ENCODE peak calls at places on chromosome 6, in eight cellular contexts. J is AG04450, V is left ventricle myocardium inferior, I is IMR-90, F is A673, D is pancreas, B is heart left ventricle, W is ovary. N is an unnamed sample.

GRCh38 chr6:55694148-55694547 is 115.2 kb upstream of the HMGCLL1 start:
- DNase-seq in J (peak; percentile 68), V (peak; percentile 22), I (peak; percentile 78), F (peak; percentile 84), D (no peak), B (no peak), W (no peak), N (no peak)

GRCh38 chr6:91137286-91137685 is 550.4 kb upstream of the MAP3K7 start:
- DNase-seq in J (no peak), V (no peak), I (no peak), F (no peak), D (no peak), B (no peak), W (no peak), N (no peak)

GRCh38 chr6:88866856-88867255 is 96.6 kb downstream of the RNGTT start:
- DNase-seq in J (no peak), V (no peak), I (peak; percentile 25), F (no peak), D (no peak), B (no peak), W (no peak), N (no peak)

GRCh38 chr6:72621243-72622093 is at the start of gene KCNQ5:
- DNase-seq in J (no peak), V (no peak), I (no peak), F (peak; percentile 36), D (peak; percentile 66), B (peak; percentile 61), W (no peak), N (peak; percentile 46)

GRCh38 chr6:142942805-142943227 is 2.2 kb downstream of the HIVEP2 start:
- DNase-seq in J (no peak), V (no peak), I (peak; percentile 54), F (peak; percentile 26), D (no peak), B (no peak), W (no peak), N (no peak)

GRCh38 chr6:43948527-43949450 is 178.5 kb downstream of the MRPL14 start:
- DNase-seq in J (peak; percentile 24), V (no peak), I (peak; percentile 55), F (no peak), D (no peak), B (no peak), W (no peak), N (no peak)

GRCh38 chr6:118387921-118388701 is 160.0 kb upstream of the PLN start:
- DNase-seq in J (peak; percentile 81), V (no peak), I (peak; percentile 96), F (peak; percentile 7), D (no peak), B (no peak), W (no peak), N (no peak)

GRCh38 chr6:157172088-157172768 is 151.1 kb downstream of the TMEM242 start:
- DNase-seq in J (no peak), V (no peak), I (no peak), F (no peak), D (no peak), B (no peak), W (peak; percentile 37), N (no peak)

GRCh38 chr6:158528826-158529225 is 31.1 kb upstream of the TMEM181 start:
- DNase-seq in J (no peak), V (no peak), I (no peak), F (no peak), D (no peak), B (no peak), W (no peak), N (no peak)

GRCh38 chr6:17394192-17394611 is 807 bp downstream of the CAP2 start:
- DNase-seq in J (no peak), V (peak; percentile 22), I (peak; percentile 79), F (peak; percentile 82), D (peak; percentile 66), B (no peak), W (peak; percentile 26), N (no peak)

GRCh38 chr6:73249998-73250397 is 13.0 kb downstream of the KHDC1 start:
- DNase-seq in J (no peak), V (no peak), I (no peak), F (no peak), D (no peak), B (no peak), W (no peak), N (no peak)

GRCh38 chr6:45075246-45075645 is 252.9 kb upstream of the RUNX2 start:
- DNase-seq in J (peak; percentile 67), V (no peak), I (peak; percentile 94), F (no peak), D (no peak), B (no peak), W (no peak), N (no peak)

GRCh38 chr6:119347466-119348307 is 1.9 kb downstream of the MAN1A1 start:
- DNase-seq in J (no peak), V (peak; percentile 21), I (peak; percentile 23), F (no peak), D (peak; percentile 69), B (peak; percentile 67), W (no peak), N (peak; percentile 78)

GRCh38 chr6:135630789-135631376 is 133.3 kb upstream of the AHI1 start:
- DNase-seq in J (no peak), V (no peak), I (no peak), F (no peak), D (no peak), B (no peak), W (no peak), N (no peak)

GRCh38 chr6:42237857-42238256 is 20.2 kb upstream of the MRPS10 start:
- DNase-seq in J (no peak), V (no peak), I (no peak), F (no peak), D (no peak), B (no peak), W (no peak), N (no peak)

GRCh38 chr6:137493218-137494038 is 766 bp downstream of the OLIG3 start:
- DNase-seq in J (no peak), V (no peak), I (no peak), F (no peak), D (peak; percentile 77), B (no peak), W (no peak), N (peak; percentile 55)

GRCh38 chr6:7879579-7879978 is 31.0 kb downstream of the TXNDC5 start:
- DNase-seq in J (no peak), V (no peak), I (no peak), F (no peak), D (no peak), B (no peak), W (no peak), N (no peak)

GRCh38 chr6:1117530-1118286 is 194.2 kb upstream of the FOXQ1 start:
- DNase-seq in J (no peak), V (no peak), I (no peak), F (no peak), D (no peak), B (no peak), W (no peak), N (no peak)

GRCh38 chr6:70299456-70299855 is 3.4 kb downstream of the COL9A1 start:
- DNase-seq in J (no peak), V (no peak), I (peak; percentile 10), F (peak; percentile 26), D (no peak), B (no peak), W (no peak), N (no peak)

GRCh38 chr6:164230804-164231203 is 816.3 kb downstream of the QKI start:
- DNase-seq in J (no peak), V (no peak), I (no peak), F (no peak), D (no peak), B (no peak), W (no peak), N (no peak)
- TF ChIP-seq CTCF in J (no peak), V (no peak), I (no peak), F (no peak), D (no peak), B (no peak), W (no peak), N (no peak)

DNA sequence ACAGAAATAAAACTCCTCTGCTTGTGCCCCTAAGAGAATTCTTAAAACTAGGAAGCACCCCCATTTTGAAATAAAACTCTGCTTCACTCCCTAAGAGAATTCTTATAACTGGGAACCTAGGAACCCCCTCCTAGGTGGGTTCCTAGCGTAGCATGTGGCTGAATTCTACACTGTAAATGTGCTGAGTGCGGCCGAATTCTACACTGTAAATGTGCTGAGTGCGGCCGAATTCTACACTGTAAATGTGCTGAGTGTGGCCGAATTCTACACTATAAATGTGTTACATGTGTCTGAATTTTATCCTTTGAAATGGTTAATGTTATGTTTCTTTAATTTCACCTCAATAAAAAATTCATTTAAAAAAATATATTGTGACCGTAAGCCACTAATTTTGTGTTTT is 79.3 kb downstream of the PSMB1 start:
- DNase-seq in J (no peak), V (no peak), I (no peak), F (no peak), D (no peak), B (no peak), W (no peak), N (no peak)
- H3K27ac ChIP-seq in J (no peak overlapping the region), V (no peak overlapping the region), I (no peak overlapping the region), F (no peak overlapping the region), D (no peak overlapping the region), B (no peak overlapping the region), W (no peak overlapping the region), N (no peak overlapping the region)

DNA sequence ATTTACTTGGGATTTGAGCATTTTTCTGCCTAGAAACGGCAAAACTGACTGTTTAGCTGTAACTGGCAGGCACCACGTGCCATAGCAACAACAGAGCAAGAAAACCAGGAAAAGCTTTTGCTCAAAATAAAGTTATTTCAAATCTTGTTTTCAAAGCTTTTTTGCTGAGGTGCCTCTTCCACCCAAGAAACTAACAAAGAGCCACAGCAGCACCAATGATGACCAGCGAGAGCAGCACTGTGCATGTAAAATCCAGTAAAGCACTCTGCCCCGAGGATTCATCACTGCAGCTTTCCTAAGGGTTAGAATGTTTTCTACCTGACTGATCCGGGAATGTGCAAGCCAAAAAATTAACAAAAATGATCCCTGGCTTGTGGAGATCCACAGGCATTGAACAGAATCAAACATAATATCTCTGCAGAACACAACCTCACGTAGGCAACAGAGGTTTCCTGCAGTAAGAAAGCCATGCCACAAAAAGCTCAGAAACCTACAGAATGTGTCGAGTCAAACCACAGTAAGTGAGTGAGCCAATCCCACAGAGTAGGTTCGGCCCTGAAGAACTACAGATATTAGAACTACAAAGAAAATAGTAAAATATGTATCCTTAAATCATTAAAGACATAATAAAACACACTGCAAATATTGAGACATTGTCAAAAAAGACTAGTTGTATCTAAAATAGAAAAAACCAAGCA is 7.4 kb upstream of the ULBP3 start:
- DNase-seq in J (no peak), V (no peak), I (no peak), F (no peak), D (no peak), B (no peak), W (no peak), N (no peak)
- TF ChIP-seq CTCF in J (peak; percentile 1), V (no peak), I (no peak), F (peak; percentile 18), D (no peak), B (no peak), W (no peak), N (no peak)

GRCh38 chr6:111487656-111488055 is 4.6 kb upstream of the REV3L start:
- DNase-seq in J (peak; percentile 46), V (no peak), I (peak; percentile 88), F (no peak), D (no peak), B (no peak), W (no peak), N (no peak)
- H3K27ac ChIP-seq in J (no peak overlapping the region), V (no peak overlapping the region), I (no peak overlapping the region), F (no peak overlapping the region), D (no peak overlapping the region), B (no peak overlapping the region), W (no peak overlapping the region), N (no peak overlapping the region)

GRCh38 chr6:13679996-13680395 is 31.6 kb downstream of the RANBP9 start:
- DNase-seq in J (no peak), V (no peak), I (no peak), F (no peak), D (no peak), B (no peak), W (no peak), N (no peak)
- TF ChIP-seq CTCF in J (no peak), V (no peak), I (no peak), F (no peak), D (no peak), B (no peak), W (no peak), N (no peak)

N was measured in lower lobe of right lung.